ENCODE peak calls at places on chromosomes 6 and 20, in seven cellular contexts. One of them, this sample, is unnamed.

GRCh38 chr6:13194852-13195251 is 133.5 kb downstream of the TBC1D7 start:
- DNase-seq in T-helper 9 cell: no peak
- DNase-seq in stimulated activated naive B cell treated with anti-CD40 and anti-IgM and Interleukin-4, amounts not matched to agents 10 μg/mL and 1 μg/mL and 100 μg/mL, for 72 hours: peak
- DNase-seq in AML-193: peak
- DNase-seq in Peyer's patch: peak
- DNase-seq in head of caudate nucleus: peak
- DNase-seq in amniotic stem cell: no peak
- DNase-seq in this sample: peak

GRCh38 chr6:117165921-117166499 is 99.3 kb upstream of the VGLL2 start:
- DNase-seq in Peyer's patch: no peak
- DNase-seq in stimulated activated naive B cell treated with anti-CD40 and anti-IgM and Interleukin-4, amounts not matched to agents 10 μg/mL and 1 μg/mL and 100 μg/mL, for 72 hours: no peak
- DNase-seq in T-helper 9 cell: no peak
- DNase-seq in head of caudate nucleus: no peak
- DNase-seq in AML-193: no peak
- DNase-seq in amniotic stem cell: no peak
- DNase-seq in this sample: no peak

GRCh38 chr6:22886881-22887581 is 317.7 kb downstream of the HDGFL1 start:
- DNase-seq in T-helper 9 cell: no peak
- DNase-seq in head of caudate nucleus: no peak
- DNase-seq in amniotic stem cell: no peak
- DNase-seq in Peyer's patch: no peak
- DNase-seq in AML-193: no peak
- DNase-seq in stimulated activated naive B cell treated with anti-CD40 and anti-IgM and Interleukin-4, amounts not matched to agents 10 μg/mL and 1 μg/mL and 100 μg/mL, for 72 hours: peak
- DNase-seq in this sample: no peak

GRCh38 chr20:2692886-2693285 is 306 bp downstream of the EBF4 start:
- DNase-seq in head of caudate nucleus: peak
- DNase-seq in Peyer's patch: no peak
- DNase-seq in T-helper 9 cell: peak
- DNase-seq in amniotic stem cell: no peak
- DNase-seq in AML-193: no peak
- DNase-seq in stimulated activated naive B cell treated with anti-CD40 and anti-IgM and Interleukin-4, amounts not matched to agents 10 μg/mL and 1 μg/mL and 100 μg/mL, for 72 hours: no peak
- DNase-seq in this sample: peak

GRCh38 chr20:58433029-58433657 is 44.1 kb downstream of the VAPB start:
- DNase-seq in T-helper 9 cell: no peak
- DNase-seq in amniotic stem cell: no peak
- DNase-seq in head of caudate nucleus: no peak
- DNase-seq in stimulated activated naive B cell treated with anti-CD40 and anti-IgM and Interleukin-4, amounts not matched to agents 10 μg/mL and 1 μg/mL and 100 μg/mL, for 72 hours: no peak
- DNase-seq in Peyer's patch: no peak
- DNase-seq in AML-193: no peak
- DNase-seq in this sample: no peak

GRCh38 chr6:43035495-43036194 is 14.2 kb downstream of the RRP36 start:
- DNase-seq in head of caudate nucleus: no peak
- DNase-seq in T-helper 9 cell: no peak
- DNase-seq in stimulated activated naive B cell treated with anti-CD40 and anti-IgM and Interleukin-4, amounts not matched to agents 10 μg/mL and 1 μg/mL and 100 μg/mL, for 72 hours: no peak
- DNase-seq in Peyer's patch: no peak
- DNase-seq in AML-193: no peak
- DNase-seq in amniotic stem cell: no peak
- DNase-seq in this sample: no peak

GRCh38 chr6:56842602-56843475 is 112.1 kb upstream of the BEND6 start:
- DNase-seq in Peyer's patch: no peak
- DNase-seq in T-helper 9 cell: no peak
- DNase-seq in amniotic stem cell: no peak
- DNase-seq in stimulated activated naive B cell treated with anti-CD40 and anti-IgM and Interleukin-4, amounts not matched to agents 10 μg/mL and 1 μg/mL and 100 μg/mL, for 72 hours: no peak
- DNase-seq in AML-193: peak
- DNase-seq in head of caudate nucleus: peak
- DNase-seq in this sample: peak

GRCh38 chr20:48066851-48067250 is 281.6 kb upstream of the SULF2 start:
- DNase-seq in Peyer's patch: no peak
- DNase-seq in head of caudate nucleus: no peak
- DNase-seq in amniotic stem cell: no peak
- DNase-seq in T-helper 9 cell: no peak
- DNase-seq in stimulated activated naive B cell treated with anti-CD40 and anti-IgM and Interleukin-4, amounts not matched to agents 10 μg/mL and 1 μg/mL and 100 μg/mL, for 72 hours: no peak
- DNase-seq in AML-193: no peak
- DNase-seq in this sample: no peak

GRCh38 chr20:38150595-38151170 is 14.4 kb downstream of the TGM2 start:
- DNase-seq in head of caudate nucleus: no peak
- DNase-seq in amniotic stem cell: no peak
- DNase-seq in Peyer's patch: no peak
- DNase-seq in AML-193: no peak
- DNase-seq in stimulated activated naive B cell treated with anti-CD40 and anti-IgM and Interleukin-4, amounts not matched to agents 10 μg/mL and 1 μg/mL and 100 μg/mL, for 72 hours: no peak
- DNase-seq in T-helper 9 cell: no peak
- DNase-seq in this sample: no peak

GRCh38 chr6:150579611-150580010 is 20.1 kb upstream of the PLEKHG1 start:
- DNase-seq in stimulated activated naive B cell treated with anti-CD40 and anti-IgM and Interleukin-4, amounts not matched to agents 10 μg/mL and 1 μg/mL and 100 μg/mL, for 72 hours: no peak
- DNase-seq in amniotic stem cell: no peak
- DNase-seq in head of caudate nucleus: no peak
- DNase-seq in AML-193: no peak
- DNase-seq in Peyer's patch: no peak
- DNase-seq in T-helper 9 cell: no peak
- DNase-seq in this sample: no peak

GRCh38 chr20:52972190-52972937 is at the start of gene TSHZ2:
- DNase-seq in head of caudate nucleus: peak
- DNase-seq in amniotic stem cell: no peak
- DNase-seq in T-helper 9 cell: peak
- DNase-seq in AML-193: no peak
- DNase-seq in Peyer's patch: peak
- DNase-seq in stimulated activated naive B cell treated with anti-CD40 and anti-IgM and Interleukin-4, amounts not matched to agents 10 μg/mL and 1 μg/mL and 100 μg/mL, for 72 hours: no peak
- DNase-seq in this sample: peak

GRCh38 chr20:8545212-8545611 is 413.1 kb downstream of the PLCB1 start:
- DNase-seq in head of caudate nucleus: no peak
- DNase-seq in Peyer's patch: no peak
- DNase-seq in stimulated activated naive B cell treated with anti-CD40 and anti-IgM and Interleukin-4, amounts not matched to agents 10 μg/mL and 1 μg/mL and 100 μg/mL, for 72 hours: no peak
- DNase-seq in T-helper 9 cell: no peak
- DNase-seq in amniotic stem cell: no peak
- DNase-seq in AML-193: no peak
- DNase-seq in this sample: no peak

GRCh38 chr6:69987550-69987949 is 121.2 kb downstream of the COL19A1 start:
- DNase-seq in T-helper 9 cell: no peak
- DNase-seq in stimulated activated naive B cell treated with anti-CD40 and anti-IgM and Interleukin-4, amounts not matched to agents 10 μg/mL and 1 μg/mL and 100 μg/mL, for 72 hours: no peak
- DNase-seq in head of caudate nucleus: no peak
- DNase-seq in amniotic stem cell: no peak
- DNase-seq in Peyer's patch: no peak
- DNase-seq in AML-193: no peak
- DNase-seq in this sample: no peak

GRCh38 chr20:341682-342081 is 5.2 kb upstream of the NRSN2 start:
- DNase-seq in Peyer's patch: no peak
- DNase-seq in AML-193: peak
- DNase-seq in head of caudate nucleus: no peak
- DNase-seq in T-helper 9 cell: no peak
- DNase-seq in amniotic stem cell: no peak
- DNase-seq in stimulated activated naive B cell treated with anti-CD40 and anti-IgM and Interleukin-4, amounts not matched to agents 10 μg/mL and 1 μg/mL and 100 μg/mL, for 72 hours: no peak
- DNase-seq in this sample: no peak

GRCh38 chr6:165804331-165805066 is 141.5 kb upstream of the PDE10A start:
- DNase-seq in AML-193: no peak
- DNase-seq in head of caudate nucleus: peak
- DNase-seq in amniotic stem cell: no peak
- DNase-seq in Peyer's patch: no peak
- DNase-seq in stimulated activated naive B cell treated with anti-CD40 and anti-IgM and Interleukin-4, amounts not matched to agents 10 μg/mL and 1 μg/mL and 100 μg/mL, for 72 hours: no peak
- DNase-seq in T-helper 9 cell: no peak
- DNase-seq in this sample: no peak

GRCh38 chr6:131600696-131601095 is 27.3 kb downstream of the MED23 start:
- DNase-seq in Peyer's patch: no peak
- DNase-seq in stimulated activated naive B cell treated with anti-CD40 and anti-IgM and Interleukin-4, amounts not matched to agents 10 μg/mL and 1 μg/mL and 100 μg/mL, for 72 hours: no peak
- DNase-seq in amniotic stem cell: no peak
- DNase-seq in head of caudate nucleus: peak
- DNase-seq in T-helper 9 cell: no peak
- DNase-seq in AML-193: no peak
- DNase-seq in this sample: no peak

GRCh38 chr20:7770046-7770445 is 170.2 kb downstream of the HAO1 start:
- DNase-seq in Peyer's patch: no peak
- DNase-seq in AML-193: no peak
- DNase-seq in T-helper 9 cell: no peak
- DNase-seq in amniotic stem cell: no peak
- DNase-seq in stimulated activated naive B cell treated with anti-CD40 and anti-IgM and Interleukin-4, amounts not matched to agents 10 μg/mL and 1 μg/mL and 100 μg/mL, for 72 hours: no peak
- DNase-seq in head of caudate nucleus: no peak
- DNase-seq in this sample: no peak

GRCh38 chr6:56819604-56820003 is 135.3 kb upstream of the BEND6 start:
- DNase-seq in T-helper 9 cell: no peak
- DNase-seq in head of caudate nucleus: no peak
- DNase-seq in Peyer's patch: no peak
- DNase-seq in AML-193: no peak
- DNase-seq in stimulated activated naive B cell treated with anti-CD40 and anti-IgM and Interleukin-4, amounts not matched to agents 10 μg/mL and 1 μg/mL and 100 μg/mL, for 72 hours: no peak
- DNase-seq in amniotic stem cell: no peak
- DNase-seq in this sample: no peak

GRCh38 chr6:104789770-104790190 is 69.9 kb downstream of the HACE1 start:
- DNase-seq in stimulated activated naive B cell treated with anti-CD40 and anti-IgM and Interleukin-4, amounts not matched to agents 10 μg/mL and 1 μg/mL and 100 μg/mL, for 72 hours: no peak
- DNase-seq in T-helper 9 cell: no peak
- DNase-seq in amniotic stem cell: peak
- DNase-seq in head of caudate nucleus: no peak
- DNase-seq in Peyer's patch: no peak
- DNase-seq in AML-193: peak
- DNase-seq in this sample: no peak

GRCh38 chr6:33634203-33634727 is 13.1 kb downstream of the ITPR3 start:
- DNase-seq in stimulated activated naive B cell treated with anti-CD40 and anti-IgM and Interleukin-4, amounts not matched to agents 10 μg/mL and 1 μg/mL and 100 μg/mL, for 72 hours: no peak
- DNase-seq in AML-193: no peak
- DNase-seq in T-helper 9 cell: no peak
- DNase-seq in amniotic stem cell: no peak
- DNase-seq in head of caudate nucleus: no peak
- DNase-seq in Peyer's patch: no peak
- DNase-seq in this sample: peak

GRCh38 chr20:37534401-37535157 is 6.9 kb upstream of the BLCAP start:
- DNase-seq in Peyer's patch: peak
- DNase-seq in head of caudate nucleus: peak
- DNase-seq in AML-193: peak
- DNase-seq in amniotic stem cell: peak
- DNase-seq in stimulated activated naive B cell treated with anti-CD40 and anti-IgM and Interleukin-4, amounts not matched to agents 10 μg/mL and 1 μg/mL and 100 μg/mL, for 72 hours: peak
- DNase-seq in T-helper 9 cell: peak
- DNase-seq in this sample: no peak

GRCh38 chr6:148430897-148431296 is 88.3 kb downstream of the SASH1 start:
- DNase-seq in head of caudate nucleus: no peak
- DNase-seq in stimulated activated naive B cell treated with anti-CD40 and anti-IgM and Interleukin-4, amounts not matched to agents 10 μg/mL and 1 μg/mL and 100 μg/mL, for 72 hours: no peak
- DNase-seq in Peyer's patch: no peak
- DNase-seq in AML-193: no peak
- DNase-seq in T-helper 9 cell: no peak
- DNase-seq in amniotic stem cell: no peak
- DNase-seq in this sample: no peak

GRCh38 chr20:9422335-9422734 is 92.1 kb upstream of the LAMP5 start:
- DNase-seq in AML-193: no peak
- DNase-seq in head of caudate nucleus: no peak
- DNase-seq in T-helper 9 cell: no peak
- DNase-seq in amniotic stem cell: peak
- DNase-seq in stimulated activated naive B cell treated with anti-CD40 and anti-IgM and Interleukin-4, amounts not matched to agents 10 μg/mL and 1 μg/mL and 100 μg/mL, for 72 hours: no peak
- DNase-seq in Peyer's patch: no peak
- DNase-seq in this sample: no peak

GRCh38 chr6:41541364-41541763 is 4.8 kb upstream of the FOXP4 start:
- DNase-seq in head of caudate nucleus: no peak
- DNase-seq in Peyer's patch: no peak
- DNase-seq in stimulated activated naive B cell treated with anti-CD40 and anti-IgM and Interleukin-4, amounts not matched to agents 10 μg/mL and 1 μg/mL and 100 μg/mL, for 72 hours: no peak
- DNase-seq in amniotic stem cell: no peak
- DNase-seq in T-helper 9 cell: no peak
- DNase-seq in AML-193: no peak
- DNase-seq in this sample: no peak

GRCh38 chr20:42714298-42715141 is 475.2 kb downstream of the PTPRT start:
- DNase-seq in T-helper 9 cell: no peak
- DNase-seq in amniotic stem cell: no peak
- DNase-seq in AML-193: no peak
- DNase-seq in head of caudate nucleus: no peak
- DNase-seq in Peyer's patch: no peak
- DNase-seq in stimulated activated naive B cell treated with anti-CD40 and anti-IgM and Interleukin-4, amounts not matched to agents 10 μg/mL and 1 μg/mL and 100 μg/mL, for 72 hours: no peak
- DNase-seq in this sample: no peak

GRCh38 chr6:148700713-148701392 is 46.0 kb upstream of the UST start:
- DNase-seq in T-helper 9 cell: no peak
- DNase-seq in Peyer's patch: no peak
- DNase-seq in stimulated activated naive B cell treated with anti-CD40 and anti-IgM and Interleukin-4, amounts not matched to agents 10 μg/mL and 1 μg/mL and 100 μg/mL, for 72 hours: no peak
- DNase-seq in amniotic stem cell: no peak
- DNase-seq in AML-193: no peak
- DNase-seq in head of caudate nucleus: peak
- DNase-seq in this sample: peak

GRCh38 chr20:38127011-38127621 is 38.0 kb downstream of the TGM2 start:
- DNase-seq in Peyer's patch: no peak
- DNase-seq in amniotic stem cell: peak
- DNase-seq in AML-193: no peak
- DNase-seq in stimulated activated naive B cell treated with anti-CD40 and anti-IgM and Interleukin-4, amounts not matched to agents 10 μg/mL and 1 μg/mL and 100 μg/mL, for 72 hours: no peak
- DNase-seq in T-helper 9 cell: no peak
- DNase-seq in head of caudate nucleus: no peak
- DNase-seq in this sample: no peak

GRCh38 chr6:5941188-5941587 is 65.5 kb downstream of the NRN1 start:
- DNase-seq in T-helper 9 cell: no peak
- DNase-seq in stimulated activated naive B cell treated with anti-CD40 and anti-IgM and Interleukin-4, amounts not matched to agents 10 μg/mL and 1 μg/mL and 100 μg/mL, for 72 hours: no peak
- DNase-seq in Peyer's patch: no peak
- DNase-seq in AML-193: no peak
- DNase-seq in head of caudate nucleus: no peak
- DNase-seq in amniotic stem cell: no peak
- DNase-seq in this sample: no peak

GRCh38 chr6:108260126-108260808 is 573 bp downstream of the SNX3 start:
- DNase-seq in AML-193: peak
- DNase-seq in Peyer's patch: peak
- DNase-seq in stimulated activated naive B cell treated with anti-CD40 and anti-IgM and Interleukin-4, amounts not matched to agents 10 μg/mL and 1 μg/mL and 100 μg/mL, for 72 hours: peak
- DNase-seq in head of caudate nucleus: peak
- DNase-seq in amniotic stem cell: no peak
- DNase-seq in T-helper 9 cell: no peak
- DNase-seq in this sample: no peak

GRCh38 chr6:116492331-116493067 is 18.9 kb upstream of the CALHM5 start:
- DNase-seq in head of caudate nucleus: no peak
- DNase-seq in T-helper 9 cell: no peak
- DNase-seq in Peyer's patch: no peak
- DNase-seq in stimulated activated naive B cell treated with anti-CD40 and anti-IgM and Interleukin-4, amounts not matched to agents 10 μg/mL and 1 μg/mL and 100 μg/mL, for 72 hours: no peak
- DNase-seq in amniotic stem cell: no peak
- DNase-seq in AML-193: no peak
- DNase-seq in this sample: no peak

GRCh38 chr6:150830409-150831165 is 34.9 kb upstream of the MTHFD1L start:
- DNase-seq in Peyer's patch: no peak
- DNase-seq in T-helper 9 cell: no peak
- DNase-seq in stimulated activated naive B cell treated with anti-CD40 and anti-IgM and Interleukin-4, amounts not matched to agents 10 μg/mL and 1 μg/mL and 100 μg/mL, for 72 hours: no peak
- DNase-seq in amniotic stem cell: peak
- DNase-seq in AML-193: no peak
- DNase-seq in head of caudate nucleus: no peak
- DNase-seq in this sample: no peak

This sample was measured in T47D.